ENCODE peak calls at places on chromosome 2, in four cellular contexts. E, K, C and U are unnamed samples.

GRCh38 chr2:30455339-30455738 is 8.3 kb downstream of the LCLAT1 start:
- DNase-seq in C (no peak), E (no peak), K (no peak), U (no peak)

GRCh38 chr2:43766006-43766405 is 7.8 kb upstream of the DYNC2LI1 start:
- DNase-seq in E (no peak), K (no peak), C (no peak), U (no peak)

GRCh38 chr2:36362291-36362690 is 6.7 kb downstream of the CRIM1 start:
- DNase-seq in C (no peak), K (no peak), E (no peak), U (no peak)

GRCh38 chr2:55899881-55900280 is 23.7 kb downstream of the EFEMP1 start:
- DNase-seq in K (no peak), E (no peak), C (no peak), U (no peak)

GRCh38 chr2:186381573-186381972 is 104.5 kb upstream of the ZC3H15 start:
- DNase-seq in E (no peak), C (no peak), K (no peak), U (no peak)

GRCh38 chr2:134139615-134140014 is 114.3 kb upstream of the MGAT5 start:
- DNase-seq in K (no peak), C (no peak), E (no peak), U (no peak)

GRCh38 chr2:17413031-17413430 is 105.2 kb downstream of the RAD51AP2 start:
- DNase-seq in E (no peak), C (no peak), K (no peak), U (no peak)

GRCh38 chr2:9644021-9644420 is 13.2 kb upstream of the YWHAQ start:
- DNase-seq in K (no peak), C (no peak), E (no peak), U (no peak)

GRCh38 chr2:95061601-95062183 is 36.2 kb downstream of the MAL start:
- DNase-seq in K (no peak), E (no peak), C (no peak), U (no peak)

GRCh38 chr2:201262718-201263117 is 2.4 kb downstream of the CASP8 start:
- DNase-seq in C (no peak), E (no peak), K (no peak), U (no peak)

GRCh38 chr2:151033454-151034248 is 228.0 kb downstream of the RBM43 start:
- DNase-seq in K (no peak), C (no peak), E (no peak), U (no peak)

GRCh38 chr2:196160101-196160500 is 11.3 kb downstream of the STK17B start:
- DNase-seq in K (peak), C (no peak), E (peak), U (no peak)

GRCh38 chr2:96507957-96508520 is 2.9 kb upstream of the NEURL3 start:
- DNase-seq in E (no peak), C (peak), K (peak), U (peak)

GRCh38 chr2:98607104-98607503 is 1.2 kb downstream of the COA5 start:
- DNase-seq in E (no peak), C (no peak), K (no peak), U (no peak)

GRCh38 chr2:43576983-43577892 is 18.6 kb downstream of the THADA start:
- DNase-seq in E (peak), C (peak), K (no peak), U (no peak)

GRCh38 chr2:30232027-30232800 is 880 bp downstream of the LBH start:
- DNase-seq in K (peak), E (no peak), C (peak), U (peak)

GRCh38 chr2:9336209-9336533 is 87.2 kb downstream of the ITGB1BP1 start:
- DNase-seq in K (no peak), E (no peak), C (no peak), U (no peak)

GRCh38 chr2:96110621-96111256 is 5.6 kb downstream of the ADRA2B start:
- DNase-seq in K (no peak), C (no peak), E (no peak), U (no peak)

GRCh38 chr2:80247339-80247738 is 57.2 kb downstream of the LRRTM1 start:
- DNase-seq in C (no peak), K (no peak), E (no peak), U (no peak)

GRCh38 chr2:187547353-187547979 is 6.8 kb downstream of the TFPI start:
- DNase-seq in E (peak), K (no peak), C (no peak), U (no peak)

GRCh38 chr2:127747621-127748020 is 46.3 kb downstream of the SFT2D3 start:
- DNase-seq in C (no peak), K (no peak), E (no peak), U (no peak)

GRCh38 chr2:217521820-217522219 is 481.0 kb downstream of the TNS1 start:
- DNase-seq in E (no peak), K (no peak), C (no peak), U (no peak)

GRCh38 chr2:238784671-238785527 is 63.0 kb upstream of the TWIST2 start:
- DNase-seq in K (no peak), C (peak), E (peak), U (peak)

DNA sequence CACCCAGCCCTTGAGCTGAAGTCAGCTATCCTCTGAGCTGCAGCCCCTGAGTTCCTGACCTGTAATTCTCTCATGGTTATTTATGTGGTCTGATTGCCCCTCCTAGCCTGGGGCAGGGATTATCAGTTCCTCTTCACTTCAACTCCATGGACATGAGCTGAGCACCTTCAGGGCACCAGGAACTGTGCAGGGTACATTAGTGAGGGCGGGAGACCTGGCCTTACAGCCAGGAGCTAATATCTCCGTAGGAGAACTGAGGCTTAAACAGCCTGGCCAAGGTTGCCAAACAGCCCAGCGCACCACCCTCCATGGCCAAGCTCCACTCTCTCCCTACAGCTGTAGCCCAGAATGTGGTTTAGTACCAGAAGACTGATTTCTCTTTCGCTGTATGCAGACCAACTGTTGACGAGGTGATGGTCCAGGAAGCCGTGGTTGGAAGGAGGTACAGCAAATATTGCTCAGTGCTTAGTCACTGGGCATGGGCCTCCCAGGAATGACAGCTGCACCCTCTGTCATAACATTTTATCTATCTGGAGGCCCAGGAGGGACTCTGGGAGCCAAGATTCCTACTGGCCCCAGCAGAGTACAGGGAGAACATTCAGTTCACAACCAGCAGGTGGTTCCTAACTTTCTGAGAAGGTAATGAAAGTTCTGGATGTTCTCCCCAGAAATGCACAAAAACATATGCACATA is 228.7 kb upstream of the SIX2 start:
- DNase-seq in C (no peak), E (peak), K (no peak), U (no peak)
- TF ChIP-seq CTCF in C (no peak), E (peak), K (no peak), U (no peak)

GRCh38 chr2:27723372-27724144 is 48.0 kb upstream of the MRPL33 start:
- DNase-seq in K (no peak), E (peak), C (peak), U (peak)
- TF ChIP-seq CTCF in K (peak), E (peak), C (peak), U (peak)

GRCh38 chr2:67854798-67855197 is 208.0 kb downstream of the C1D start:
- DNase-seq in C (no peak), E (no peak), K (no peak), U (no peak)
- TF ChIP-seq CTCF in C (no peak), E (no peak), K (peak), U (no peak)

GRCh38 chr2:234099266-234099665 is 48.8 kb downstream of the SPP2 start:
- DNase-seq in E (no peak), K (no peak), C (no peak), U (no peak)

GRCh38 chr2:234107861-234108260 is 57.4 kb downstream of the SPP2 start:
- DNase-seq in K (no peak), C (no peak), E (no peak), U (no peak)

GRCh38 chr2:234100686-234101085 is 50.2 kb downstream of the SPP2 start:
- DNase-seq in C (no peak), K (no peak), E (no peak), U (no peak)

GRCh38 chr2:234098675-234099195 is 48.2 kb downstream of the SPP2 start:
- DNase-seq in C (no peak), E (no peak), K (no peak), U (no peak)

DNA sequence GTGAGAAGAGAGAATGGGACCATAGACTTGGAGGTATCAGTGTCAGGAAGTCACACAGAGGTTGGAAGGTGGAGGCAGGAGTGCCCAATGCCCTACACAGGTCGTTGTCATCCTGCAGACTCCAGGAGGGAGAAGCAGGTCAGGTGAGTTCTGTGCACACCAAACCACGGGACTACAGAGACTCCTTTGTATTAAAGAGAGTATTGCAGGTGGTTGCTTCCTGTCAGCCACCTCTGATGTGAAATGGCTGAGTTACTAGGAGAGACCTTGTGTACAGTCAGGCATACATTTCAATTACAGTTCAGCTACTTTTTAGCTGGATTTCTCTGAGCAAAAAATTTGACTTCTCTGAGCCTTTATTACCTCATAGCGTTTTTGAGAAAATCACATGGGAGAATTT is 51.6 kb downstream of the SPP2 start:
- DNase-seq in K (no peak), C (no peak), E (no peak), U (no peak)
- TF ChIP-seq CTCF in K (no peak), C (no peak), E (no peak), U (no peak)

DNA sequence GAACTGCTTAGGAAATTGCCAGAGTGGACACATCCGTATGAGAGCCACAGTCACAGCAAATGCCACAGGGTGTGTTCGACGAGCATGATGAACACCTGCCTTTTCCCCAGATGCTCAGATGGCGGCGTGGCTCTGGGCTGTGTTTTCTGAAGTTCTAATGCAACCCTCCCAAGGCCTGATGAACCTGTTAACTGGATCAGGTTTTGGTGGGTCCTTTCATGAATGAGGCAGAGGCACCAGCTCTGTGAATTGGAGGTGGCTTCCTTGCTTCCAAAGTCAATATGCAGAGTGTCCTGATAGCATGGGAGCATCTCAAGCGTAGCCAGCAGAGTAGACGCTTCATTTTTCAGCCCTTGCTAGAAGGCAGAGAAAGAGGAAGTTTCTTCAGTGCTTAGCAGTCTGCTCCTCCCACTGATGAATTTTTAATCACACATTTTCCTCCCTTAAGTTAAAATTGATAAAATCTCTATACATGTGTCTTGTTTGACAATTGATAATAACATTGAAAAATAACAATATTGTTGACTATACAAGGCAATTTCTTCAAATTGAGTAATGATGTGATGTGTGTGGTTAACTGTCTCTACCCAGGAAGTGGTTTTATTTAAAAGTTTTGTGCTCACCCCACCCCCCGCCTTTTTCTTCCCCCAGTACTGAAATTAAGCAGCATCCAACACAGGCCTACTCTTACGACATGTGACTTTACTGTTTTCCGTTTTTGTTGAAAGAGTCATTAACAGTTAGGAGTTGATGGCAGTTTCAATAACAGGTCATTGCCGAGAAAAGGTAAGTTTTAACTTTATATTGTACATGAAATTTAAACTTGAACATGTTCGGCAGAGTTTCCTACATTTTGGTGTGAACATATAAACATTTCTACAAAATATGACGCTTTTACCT is at the start of gene ARHGAP15:
- DNase-seq in K (peak), E (no peak), C (no peak), U (no peak)
- TF ChIP-seq CTCF in K (peak), E (no peak), C (no peak), U (no peak)

DNA sequence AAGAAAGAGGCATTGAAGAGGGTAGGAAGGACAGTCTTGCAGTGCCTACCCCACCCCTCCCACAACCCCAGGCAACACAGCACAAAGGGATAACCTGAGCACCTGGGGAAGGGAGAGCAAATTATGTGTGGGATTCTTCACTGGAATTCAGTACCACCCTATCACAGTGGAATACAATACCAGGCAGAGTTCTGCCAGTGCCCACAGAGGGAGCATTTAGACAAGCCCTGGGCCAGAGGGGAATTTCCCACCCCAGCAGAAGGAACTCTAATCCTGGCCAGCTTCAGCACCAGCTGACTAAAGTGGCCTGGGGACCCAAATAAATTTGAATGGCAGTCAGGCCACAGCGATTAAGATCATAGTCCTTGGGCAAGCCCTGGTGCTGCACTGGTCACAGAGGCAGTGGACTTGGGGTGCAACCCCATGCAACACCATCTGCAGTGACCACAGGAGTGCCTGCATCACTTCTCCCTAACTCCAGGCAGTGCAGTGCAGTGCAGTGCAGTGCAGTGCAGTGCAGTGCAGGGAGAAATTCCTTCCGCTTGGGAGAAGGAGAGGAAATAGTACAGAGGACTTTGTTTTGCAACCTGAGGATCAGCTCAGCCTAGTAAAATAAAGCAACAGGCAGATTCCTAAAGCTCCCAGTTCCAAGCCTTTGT is 147.8 kb upstream of the SRD5A2 start:
- DNase-seq in E (no peak), K (no peak), C (no peak), U (no peak)
- TF ChIP-seq CTCF in E (no peak), K (no peak), C (no peak), U (no peak)

DNA sequence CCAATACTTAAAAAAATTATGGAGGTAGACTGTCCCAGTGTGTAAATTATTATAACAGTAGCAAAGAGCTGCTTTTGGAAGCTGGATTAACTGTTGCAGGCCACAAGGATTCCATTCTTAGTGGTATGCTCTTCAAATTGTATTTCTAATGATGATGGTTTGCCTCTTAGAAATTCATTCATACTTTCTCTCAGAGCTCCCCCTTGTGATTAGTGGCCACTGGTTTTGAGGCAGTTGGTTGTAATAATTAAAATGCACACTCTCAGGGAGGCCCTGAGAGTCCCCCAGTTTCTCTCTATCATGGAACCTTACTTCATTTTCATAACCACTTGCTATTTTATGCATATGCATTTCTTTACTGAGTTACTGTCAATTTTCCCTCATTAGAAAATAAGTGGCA is 122.5 kb downstream of the PLA2R1 start:
- DNase-seq in K (no peak), E (no peak), C (no peak), U (no peak)
- TF ChIP-seq CTCF in K (peak), E (peak), C (no peak), U (no peak)

GRCh38 chr2:216339456-216340279 is 32.6 kb downstream of the MARCHF4 start:
- DNase-seq in K (no peak), E (peak), C (peak), U (peak)
- TF ChIP-seq CTCF in K (no peak), E (peak), C (no peak), U (no peak)

GRCh38 chr2:237320801-237321563 is 93.0 kb downstream of the COL6A3 start:
- DNase-seq in E (no peak), C (no peak), K (no peak), U (no peak)
- TF ChIP-seq CTCF in E (no peak), C (no peak), K (no peak), U (no peak)

DNA sequence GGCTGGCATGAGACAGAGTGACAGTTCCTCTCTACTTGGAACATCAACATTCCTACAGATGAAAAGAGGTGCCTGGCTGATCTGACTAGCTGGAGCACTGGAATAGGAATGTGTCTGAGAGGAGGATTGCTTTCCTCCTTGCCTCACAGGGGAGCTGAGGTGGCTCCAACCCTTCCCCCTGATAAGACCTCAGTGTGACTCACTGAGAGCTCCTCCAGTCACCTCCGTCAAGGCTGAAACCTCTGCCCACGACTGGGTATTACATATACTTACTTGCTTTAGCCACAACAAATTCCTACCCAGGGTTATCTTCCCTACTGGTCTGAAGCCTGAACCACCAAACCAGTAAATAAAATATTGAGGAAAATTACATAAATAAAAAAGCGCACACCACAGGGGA is 342.7 kb upstream of the REG3G start:
- DNase-seq in C (no peak), E (no peak), K (no peak), U (no peak)
- TF ChIP-seq CTCF in C (no peak), E (no peak), K (no peak), U (no peak)